ENCODE peak calls at places on chromosome 7, in eight cellular contexts. One of them, this sample, is unnamed.

GRCh38 chr7:194996-195829 is 2.8 kb downstream of the FAM20C start:
- DNase-seq in sigmoid colon: no peak
- DNase-seq in mammary epithelial cell: no peak
- DNase-seq in breast epithelium: no peak
- DNase-seq in tibial artery: no peak
- DNase-seq in lower lobe of right lung: no peak
- DNase-seq in A549: no peak
- DNase-seq in cardiac muscle cell: no peak
- DNase-seq in this sample: no peak

GRCh38 chr7:100430450-100431285 is 1.0 kb downstream of the MEPCE start:
- DNase-seq in sigmoid colon: peak
- DNase-seq in mammary epithelial cell: no peak
- DNase-seq in breast epithelium: no peak
- DNase-seq in tibial artery: peak
- DNase-seq in lower lobe of right lung: peak
- DNase-seq in A549: no peak
- DNase-seq in cardiac muscle cell: peak
- DNase-seq in this sample: no peak

GRCh38 chr7:147650991-147651390 is 939.6 kb upstream of the C7orf33 start:
- DNase-seq in sigmoid colon: no peak
- DNase-seq in mammary epithelial cell: no peak
- DNase-seq in breast epithelium: no peak
- DNase-seq in tibial artery: no peak
- DNase-seq in lower lobe of right lung: no peak
- DNase-seq in A549: no peak
- DNase-seq in cardiac muscle cell: no peak
- DNase-seq in this sample: no peak

GRCh38 chr7:137343483-137343841 is at the start of gene PTN:
- DNase-seq in sigmoid colon: peak
- DNase-seq in mammary epithelial cell: peak
- DNase-seq in breast epithelium: peak
- DNase-seq in tibial artery: peak
- DNase-seq in lower lobe of right lung: no peak
- DNase-seq in A549: no peak
- DNase-seq in cardiac muscle cell: peak
- DNase-seq in this sample: no peak

GRCh38 chr7:56092789-56093531 is at the start of gene PHKG1:
- DNase-seq in sigmoid colon: peak
- DNase-seq in mammary epithelial cell: peak
- DNase-seq in breast epithelium: peak
- DNase-seq in tibial artery: peak
- DNase-seq in lower lobe of right lung: peak
- DNase-seq in A549: peak
- DNase-seq in cardiac muscle cell: peak
- DNase-seq in this sample: peak

GRCh38 chr7:70352088-70352487 is 753.8 kb downstream of the AUTS2 start:
- DNase-seq in sigmoid colon: no peak
- DNase-seq in mammary epithelial cell: no peak
- DNase-seq in breast epithelium: no peak
- DNase-seq in tibial artery: no peak
- DNase-seq in lower lobe of right lung: no peak
- DNase-seq in A549: no peak
- DNase-seq in cardiac muscle cell: no peak
- DNase-seq in this sample: no peak

GRCh38 chr7:38858281-38858884 is 50.6 kb downstream of the VPS41 start:
- DNase-seq in sigmoid colon: no peak
- DNase-seq in mammary epithelial cell: peak
- DNase-seq in breast epithelium: no peak
- DNase-seq in tibial artery: no peak
- DNase-seq in lower lobe of right lung: no peak
- DNase-seq in A549: no peak
- DNase-seq in cardiac muscle cell: no peak
- DNase-seq in this sample: no peak

GRCh38 chr7:127911968-127912511 is 119.2 kb downstream of the LRRC4 start:
- DNase-seq in sigmoid colon: no peak
- DNase-seq in mammary epithelial cell: no peak
- DNase-seq in breast epithelium: no peak
- DNase-seq in tibial artery: no peak
- DNase-seq in lower lobe of right lung: no peak
- DNase-seq in A549: no peak
- DNase-seq in cardiac muscle cell: no peak
- DNase-seq in this sample: no peak

GRCh38 chr7:134834689-134835462 is 55.4 kb downstream of the CALD1 start:
- DNase-seq in sigmoid colon: peak
- DNase-seq in mammary epithelial cell: no peak
- DNase-seq in breast epithelium: no peak
- DNase-seq in tibial artery: peak
- DNase-seq in lower lobe of right lung: no peak
- DNase-seq in A549: no peak
- DNase-seq in cardiac muscle cell: peak
- DNase-seq in this sample: peak

GRCh38 chr7:23299770-23300300 is 696 bp downstream of the MALSU1 start:
- DNase-seq in sigmoid colon: no peak
- DNase-seq in mammary epithelial cell: no peak
- DNase-seq in breast epithelium: no peak
- DNase-seq in tibial artery: no peak
- DNase-seq in lower lobe of right lung: no peak
- DNase-seq in A549: peak
- DNase-seq in cardiac muscle cell: no peak
- DNase-seq in this sample: no peak

GRCh38 chr7:4084271-4084670 is 597.8 kb upstream of the FOXK1 start:
- DNase-seq in sigmoid colon: no peak
- DNase-seq in mammary epithelial cell: no peak
- DNase-seq in breast epithelium: no peak
- DNase-seq in tibial artery: no peak
- DNase-seq in lower lobe of right lung: no peak
- DNase-seq in A549: no peak
- DNase-seq in cardiac muscle cell: no peak
- DNase-seq in this sample: no peak

GRCh38 chr7:47968852-47969774 is 10.3 kb downstream of the HUS1 start:
- DNase-seq in sigmoid colon: no peak
- DNase-seq in mammary epithelial cell: no peak
- DNase-seq in breast epithelium: no peak
- DNase-seq in tibial artery: no peak
- DNase-seq in lower lobe of right lung: peak
- DNase-seq in A549: peak
- DNase-seq in cardiac muscle cell: peak
- DNase-seq in this sample: no peak

GRCh38 chr7:157515342-157516041 is 178.7 kb downstream of the DNAJB6 start:
- DNase-seq in sigmoid colon: peak
- DNase-seq in mammary epithelial cell: no peak
- DNase-seq in breast epithelium: no peak
- DNase-seq in tibial artery: no peak
- DNase-seq in lower lobe of right lung: no peak
- DNase-seq in A549: no peak
- DNase-seq in cardiac muscle cell: no peak
- DNase-seq in this sample: no peak

GRCh38 chr7:150335101-150335773 is 6.2 kb downstream of the RARRES2 start:
- DNase-seq in sigmoid colon: no peak
- DNase-seq in mammary epithelial cell: no peak
- DNase-seq in breast epithelium: no peak
- DNase-seq in tibial artery: no peak
- DNase-seq in lower lobe of right lung: no peak
- DNase-seq in A549: no peak
- DNase-seq in cardiac muscle cell: no peak
- DNase-seq in this sample: no peak

GRCh38 chr7:159000859-159001435 is 143.7 kb downstream of the VIPR2 start:
- DNase-seq in sigmoid colon: no peak
- DNase-seq in mammary epithelial cell: no peak
- DNase-seq in breast epithelium: no peak
- DNase-seq in tibial artery: no peak
- DNase-seq in lower lobe of right lung: no peak
- DNase-seq in A549: no peak
- DNase-seq in cardiac muscle cell: no peak
- DNase-seq in this sample: no peak

GRCh38 chr7:99596408-99596955 is 1.6 kb upstream of the TMEM225B start:
- DNase-seq in sigmoid colon: no peak
- DNase-seq in mammary epithelial cell: no peak
- DNase-seq in breast epithelium: no peak
- DNase-seq in tibial artery: no peak
- DNase-seq in lower lobe of right lung: no peak
- DNase-seq in A549: no peak
- DNase-seq in cardiac muscle cell: no peak
- DNase-seq in this sample: no peak

GRCh38 chr7:39951156-39951942 is 1.3 kb downstream of the CDK13 start:
- DNase-seq in sigmoid colon: peak
- DNase-seq in mammary epithelial cell: peak
- DNase-seq in breast epithelium: peak
- DNase-seq in tibial artery: peak
- DNase-seq in lower lobe of right lung: peak
- DNase-seq in A549: peak
- DNase-seq in cardiac muscle cell: peak
- DNase-seq in this sample: no peak

GRCh38 chr7:55254242-55254595 is 110.9 kb upstream of the LANCL2 start:
- DNase-seq in sigmoid colon: no peak
- DNase-seq in mammary epithelial cell: no peak
- DNase-seq in breast epithelium: no peak
- DNase-seq in tibial artery: no peak
- DNase-seq in lower lobe of right lung: no peak
- DNase-seq in A549: no peak
- DNase-seq in cardiac muscle cell: no peak
- DNase-seq in this sample: no peak

GRCh38 chr7:68955656-68956055 is 642.6 kb upstream of the AUTS2 start:
- DNase-seq in sigmoid colon: no peak
- DNase-seq in mammary epithelial cell: no peak
- DNase-seq in breast epithelium: no peak
- DNase-seq in tibial artery: no peak
- DNase-seq in lower lobe of right lung: no peak
- DNase-seq in A549: no peak
- DNase-seq in cardiac muscle cell: no peak
- DNase-seq in this sample: no peak

GRCh38 chr7:130210181-130210935 is 2.7 kb downstream of the SSMEM1 start:
- DNase-seq in sigmoid colon: no peak
- DNase-seq in mammary epithelial cell: peak
- DNase-seq in breast epithelium: no peak
- DNase-seq in tibial artery: no peak
- DNase-seq in lower lobe of right lung: no peak
- DNase-seq in A549: no peak
- DNase-seq in cardiac muscle cell: no peak
- DNase-seq in this sample: no peak

GRCh38 chr7:119270644-119271043 is 1002.3 kb upstream of the KCND2 start:
- DNase-seq in sigmoid colon: no peak
- DNase-seq in mammary epithelial cell: peak
- DNase-seq in breast epithelium: no peak
- DNase-seq in tibial artery: no peak
- DNase-seq in lower lobe of right lung: no peak
- DNase-seq in A549: no peak
- DNase-seq in cardiac muscle cell: no peak
- DNase-seq in this sample: no peak

GRCh38 chr7:29957521-29957920 is 32.1 kb downstream of the SCRN1 start:
- DNase-seq in sigmoid colon: no peak
- DNase-seq in mammary epithelial cell: no peak
- DNase-seq in breast epithelium: no peak
- DNase-seq in tibial artery: no peak
- DNase-seq in lower lobe of right lung: no peak
- DNase-seq in A549: no peak
- DNase-seq in cardiac muscle cell: no peak
- DNase-seq in this sample: no peak

GRCh38 chr7:29955799-29956476 is 33.7 kb downstream of the SCRN1 start:
- DNase-seq in sigmoid colon: no peak
- DNase-seq in mammary epithelial cell: no peak
- DNase-seq in breast epithelium: no peak
- DNase-seq in tibial artery: no peak
- DNase-seq in lower lobe of right lung: peak
- DNase-seq in A549: no peak
- DNase-seq in cardiac muscle cell: no peak
- DNase-seq in this sample: no peak

GRCh38 chr7:29958667-29959358 is 30.8 kb downstream of the SCRN1 start:
- DNase-seq in sigmoid colon: no peak
- DNase-seq in mammary epithelial cell: no peak
- DNase-seq in breast epithelium: no peak
- DNase-seq in tibial artery: no peak
- DNase-seq in lower lobe of right lung: no peak
- DNase-seq in A549: no peak
- DNase-seq in cardiac muscle cell: no peak
- DNase-seq in this sample: no peak

GRCh38 chr7:29956477-29956836 is 33.1 kb downstream of the SCRN1 start:
- DNase-seq in sigmoid colon: no peak
- DNase-seq in mammary epithelial cell: no peak
- DNase-seq in breast epithelium: no peak
- DNase-seq in tibial artery: no peak
- DNase-seq in lower lobe of right lung: no peak
- DNase-seq in A549: no peak
- DNase-seq in cardiac muscle cell: no peak
- DNase-seq in this sample: no peak

GRCh38 chr7:29957921-29958320 is 31.7 kb downstream of the SCRN1 start:
- DNase-seq in sigmoid colon: no peak
- DNase-seq in mammary epithelial cell: no peak
- DNase-seq in breast epithelium: no peak
- DNase-seq in tibial artery: no peak
- DNase-seq in lower lobe of right lung: no peak
- DNase-seq in A549: no peak
- DNase-seq in cardiac muscle cell: no peak
- DNase-seq in this sample: no peak
- H3K27ac ChIP-seq in sigmoid colon: no peak
- H3K27ac ChIP-seq in mammary epithelial cell: no peak
- H3K27ac ChIP-seq in breast epithelium: no peak
- H3K27ac ChIP-seq in tibial artery: no peak
- H3K27ac ChIP-seq in lower lobe of right lung: no peak
- H3K27ac ChIP-seq in A549: no peak
- H3K27ac ChIP-seq in cardiac muscle cell: no peak
- H3K27ac ChIP-seq in this sample: no peak

GRCh38 chr7:80630611-80631010 is 7.8 kb upstream of the CD36 start:
- DNase-seq in sigmoid colon: no peak
- DNase-seq in mammary epithelial cell: peak
- DNase-seq in breast epithelium: no peak
- DNase-seq in tibial artery: no peak
- DNase-seq in lower lobe of right lung: no peak
- DNase-seq in A549: no peak
- DNase-seq in cardiac muscle cell: no peak
- DNase-seq in this sample: no peak
- H3K4me3 ChIP-seq in sigmoid colon: no peak
- H3K4me3 ChIP-seq in mammary epithelial cell: no peak
- H3K4me3 ChIP-seq in breast epithelium: no peak
- H3K4me3 ChIP-seq in tibial artery: no peak
- H3K4me3 ChIP-seq in lower lobe of right lung: no peak
- H3K4me3 ChIP-seq in A549: no peak
- H3K4me3 ChIP-seq in cardiac muscle cell: no peak
- H3K4me3 ChIP-seq in this sample: no peak

DNA sequence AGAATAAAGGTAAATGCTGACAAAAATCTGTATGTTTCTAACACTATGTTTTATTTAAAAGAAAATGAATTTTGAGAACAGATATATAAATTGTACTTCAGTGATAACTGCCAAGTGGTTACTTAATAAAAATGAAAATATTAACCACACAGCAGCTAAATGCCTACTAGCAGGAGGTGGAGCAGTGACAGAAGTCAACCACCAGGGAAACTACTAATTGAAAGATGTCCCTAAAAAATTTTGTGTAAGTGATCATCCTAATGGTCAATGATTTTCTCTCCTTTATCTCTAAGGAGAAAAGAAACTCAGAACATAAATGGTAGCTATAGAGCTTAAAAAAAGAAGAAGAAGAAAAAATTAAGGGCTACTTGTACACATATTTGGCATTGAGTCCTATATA is 22.9 kb downstream of the WNT16 start:
- DNase-seq in sigmoid colon: no peak
- DNase-seq in mammary epithelial cell: no peak
- DNase-seq in breast epithelium: no peak
- DNase-seq in tibial artery: no peak
- DNase-seq in lower lobe of right lung: no peak
- DNase-seq in A549: no peak
- DNase-seq in cardiac muscle cell: no peak
- DNase-seq in this sample: no peak
- TF ChIP-seq CTCF in sigmoid colon: no peak
- TF ChIP-seq CTCF in mammary epithelial cell: peak
- TF ChIP-seq CTCF in breast epithelium: no peak
- TF ChIP-seq CTCF in tibial artery: no peak
- TF ChIP-seq CTCF in lower lobe of right lung: no peak
- TF ChIP-seq CTCF in A549: no peak
- TF ChIP-seq CTCF in cardiac muscle cell: peak
- TF ChIP-seq CTCF in this sample: no peak

GRCh38 chr7:5423272-5423843 is at the start of gene TNRC18:
- DNase-seq in sigmoid colon: peak
- DNase-seq in mammary epithelial cell: no peak
- DNase-seq in breast epithelium: peak
- DNase-seq in tibial artery: no peak
- DNase-seq in lower lobe of right lung: peak
- DNase-seq in A549: peak
- DNase-seq in cardiac muscle cell: peak
- DNase-seq in this sample: peak
- H3K27ac ChIP-seq in sigmoid colon: peak
- H3K27ac ChIP-seq in mammary epithelial cell: peak
- H3K27ac ChIP-seq in breast epithelium: peak
- H3K27ac ChIP-seq in tibial artery: peak
- H3K27ac ChIP-seq in lower lobe of right lung: peak
- H3K27ac ChIP-seq in A549: peak
- H3K27ac ChIP-seq in cardiac muscle cell: peak
- H3K27ac ChIP-seq in this sample: peak

This sample was measured in ascending aorta.